ENCODE peak calls at places on chromosomes 2 and 18, in five cellular contexts. One of them, this sample, is unnamed.

GRCh38 chr2:149741646-149742045 is 154.1 kb upstream of the MMADHC start:
- DNase-seq in GM10248: no peak
- DNase-seq in A673: no peak
- DNase-seq in upper lobe of right lung: no peak
- DNase-seq in IMR-90: peak; percentile 87
- DNase-seq in this sample: no peak

GRCh38 chr2:224416656-224417360 is 14.9 kb upstream of the FAM124B start:
- DNase-seq in GM10248: no peak
- DNase-seq in A673: no peak
- DNase-seq in IMR-90: no peak
- DNase-seq in upper lobe of right lung: no peak
- DNase-seq in this sample: peak; percentile 74

GRCh38 chr2:4354678-4355077 is 651.3 kb downstream of the DCDC2C start:
- DNase-seq in A673: peak; percentile 34
- DNase-seq in GM10248: no peak
- DNase-seq in upper lobe of right lung: peak; percentile 62
- DNase-seq in IMR-90: no peak
- DNase-seq in this sample: peak; percentile 91

GRCh38 chr18:80244956-80245730 is 2.2 kb downstream of the PARD6G start:
- DNase-seq in GM10248: no peak
- DNase-seq in upper lobe of right lung: peak; percentile 50
- DNase-seq in A673: no peak
- DNase-seq in IMR-90: no peak
- DNase-seq in this sample: peak; percentile 42

GRCh38 chr2:147405651-147406050 is 439.2 kb upstream of the ACVR2A start:
- DNase-seq in GM10248: no peak
- DNase-seq in A673: no peak
- DNase-seq in IMR-90: no peak
- DNase-seq in upper lobe of right lung: no peak
- DNase-seq in this sample: no peak

GRCh38 chr2:12549641-12550040 is 167.1 kb upstream of the TRIB2 start:
- DNase-seq in upper lobe of right lung: no peak
- DNase-seq in GM10248: no peak
- DNase-seq in A673: no peak
- DNase-seq in IMR-90: peak; percentile 63
- DNase-seq in this sample: no peak

GRCh38 chr18:8771930-8772329 is 66.6 kb downstream of the MTCL1 start:
- DNase-seq in GM10248: no peak
- DNase-seq in upper lobe of right lung: no peak
- DNase-seq in A673: peak; percentile 33
- DNase-seq in IMR-90: no peak
- DNase-seq in this sample: no peak

GRCh38 chr18:55384115-55384514 is 203.9 kb downstream of the TCF4 start:
- DNase-seq in GM10248: no peak
- DNase-seq in IMR-90: no peak
- DNase-seq in upper lobe of right lung: no peak
- DNase-seq in A673: no peak
- DNase-seq in this sample: no peak

GRCh38 chr2:54741250-54741649 is 17.8 kb downstream of the EML6 start:
- DNase-seq in upper lobe of right lung: no peak
- DNase-seq in IMR-90: peak; percentile 30
- DNase-seq in GM10248: no peak
- DNase-seq in A673: no peak
- DNase-seq in this sample: no peak

DNA sequence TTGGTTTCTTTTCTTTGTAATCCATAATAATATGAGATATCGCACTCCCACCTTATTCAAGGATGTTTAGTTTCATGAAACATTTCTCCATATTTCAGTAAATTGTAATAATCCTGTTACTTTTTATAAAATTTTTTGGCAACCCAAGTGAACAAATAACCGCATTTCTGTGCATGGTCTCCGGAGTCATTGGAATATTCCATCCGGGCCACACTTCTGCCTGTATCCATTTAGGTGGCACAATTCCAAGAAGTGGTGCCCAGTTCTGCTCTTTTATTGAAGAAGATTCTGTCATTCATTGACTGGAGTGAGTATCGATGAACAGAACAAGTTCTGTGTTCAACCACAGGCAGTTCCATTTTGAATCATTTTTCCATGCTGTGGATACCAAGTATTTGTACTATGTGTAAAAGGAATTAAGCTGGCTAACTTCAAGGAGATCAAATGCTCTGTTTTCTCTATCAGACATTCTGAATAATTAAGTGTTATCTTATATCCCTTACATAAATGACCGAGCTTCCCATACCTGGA is 26.6 kb upstream of the ICOS start:
- DNase-seq in A673: no peak
- DNase-seq in GM10248: no peak
- DNase-seq in IMR-90: no peak
- DNase-seq in upper lobe of right lung: no peak
- DNase-seq in this sample: no peak
- TF ChIP-seq CTCF in A673: no peak
- TF ChIP-seq CTCF in GM10248: no peak
- TF ChIP-seq CTCF in IMR-90: no peak
- TF ChIP-seq CTCF in upper lobe of right lung: no peak
- TF ChIP-seq CTCF in this sample: no peak

GRCh38 chr18:57827646-57828045 is 24.5 kb upstream of the ATP8B1 start:
- DNase-seq in A673: no peak
- DNase-seq in GM10248: no peak
- DNase-seq in IMR-90: no peak
- DNase-seq in upper lobe of right lung: no peak
- DNase-seq in this sample: peak; percentile 22
- TF ChIP-seq CTCF in A673: no peak
- TF ChIP-seq CTCF in GM10248: no peak
- TF ChIP-seq CTCF in IMR-90: no peak
- TF ChIP-seq CTCF in upper lobe of right lung: no peak
- TF ChIP-seq CTCF in this sample: no peak

GRCh38 chr2:152403395-152403794 is 68.4 kb downstream of the FMNL2 start:
- DNase-seq in upper lobe of right lung: no peak
- DNase-seq in A673: no peak
- DNase-seq in IMR-90: no peak
- DNase-seq in GM10248: no peak
- DNase-seq in this sample: no peak

GRCh38 chr2:152400607-152401214 is 65.7 kb downstream of the FMNL2 start:
- DNase-seq in IMR-90: no peak
- DNase-seq in GM10248: no peak
- DNase-seq in A673: no peak
- DNase-seq in upper lobe of right lung: no peak
- DNase-seq in this sample: no peak

GRCh38 chr2:152406119-152406835 is 71.3 kb downstream of the FMNL2 start:
- DNase-seq in A673: no peak
- DNase-seq in GM10248: peak; percentile 32
- DNase-seq in upper lobe of right lung: no peak
- DNase-seq in IMR-90: no peak
- DNase-seq in this sample: no peak

GRCh38 chr2:152405206-152406118 is 70.5 kb downstream of the FMNL2 start:
- DNase-seq in GM10248: no peak
- DNase-seq in A673: no peak
- DNase-seq in upper lobe of right lung: no peak
- DNase-seq in IMR-90: peak; percentile 42
- DNase-seq in this sample: no peak

DNA sequence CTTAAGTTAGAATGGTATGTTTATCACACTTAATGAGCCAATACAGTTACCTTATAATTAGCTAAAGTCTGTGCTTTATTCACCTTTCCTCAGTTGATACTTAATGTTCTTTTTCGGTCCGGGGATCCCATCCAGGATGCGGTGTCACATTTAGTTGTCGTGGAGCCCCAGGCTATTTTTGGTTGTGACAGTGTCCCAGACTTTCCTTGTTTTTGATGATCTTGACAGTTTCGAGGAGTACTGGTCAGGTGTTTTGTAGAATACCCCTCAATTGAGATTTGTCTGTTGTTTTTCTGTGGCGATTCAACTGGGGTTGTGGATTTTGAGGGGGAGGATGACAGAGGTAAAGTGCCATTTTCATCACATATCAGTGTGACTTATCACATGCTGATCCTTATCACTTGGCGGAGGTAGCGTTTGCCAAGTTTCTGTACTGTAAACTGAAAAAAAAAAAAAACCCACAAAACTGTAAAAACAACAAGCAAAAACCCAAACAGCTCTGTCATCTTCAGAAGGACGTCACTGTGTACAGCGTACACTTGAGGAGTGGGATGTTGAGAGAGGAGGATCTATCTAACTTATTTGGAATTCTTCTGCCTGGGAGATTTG is 67.9 kb downstream of the FMNL2 start:
- DNase-seq in IMR-90: no peak
- DNase-seq in A673: no peak
- DNase-seq in upper lobe of right lung: no peak
- DNase-seq in GM10248: no peak
- DNase-seq in this sample: no peak
- TF ChIP-seq CTCF in IMR-90: no peak
- TF ChIP-seq CTCF in A673: no peak
- TF ChIP-seq CTCF in upper lobe of right lung: no peak
- TF ChIP-seq CTCF in GM10248: no peak
- TF ChIP-seq CTCF in this sample: no peak

GRCh38 chr2:31413876-31414550 is 529 bp downstream of the XDH start:
- DNase-seq in GM10248: no peak
- DNase-seq in IMR-90: no peak
- DNase-seq in A673: peak; percentile 41
- DNase-seq in upper lobe of right lung: no peak
- DNase-seq in this sample: no peak
- TF ChIP-seq CTCF in GM10248: no peak
- TF ChIP-seq CTCF in IMR-90: peak; percentile 10
- TF ChIP-seq CTCF in A673: peak; percentile 50
- TF ChIP-seq CTCF in upper lobe of right lung: no peak
- TF ChIP-seq CTCF in this sample: peak; percentile 69